ENCODE peak calls at places on chromosomes 11 and 22, in five cellular contexts. S is sigmoid colon, R is SK-N-SH, B is A549, A is stomach. O is an unnamed sample.

GRCh38 chr22:50671641-50672040 is 982 bp upstream of the SHANK3 start:
- DNase-seq in B (no peak), R (no peak), A (no peak), S (no peak), O (no peak)

GRCh38 chr11:122309262-122309925 is 193.4 kb upstream of the BLID start:
- DNase-seq in S (no peak), A (no peak), B (no peak), R (no peak), O (no peak)

GRCh38 chr11:1234771-1235614 is 12.1 kb downstream of the MUC5B start:
- DNase-seq in R (peak), S (peak), A (no peak), B (no peak), O (no peak)

GRCh38 chr11:103587951-103588788 is 448.3 kb upstream of the DDI1 start:
- DNase-seq in S (no peak), A (no peak), R (no peak), B (no peak), O (no peak)

GRCh38 chr11:107721207-107721606 is 9.4 kb upstream of the SLN start:
- DNase-seq in R (no peak), A (no peak), B (no peak), S (no peak), O (no peak)

GRCh38 chr11:80317612-80318011 is 876.8 kb upstream of the TENM4 start:
- DNase-seq in B (no peak), R (no peak), A (no peak), S (no peak), O (no peak)

GRCh38 chr22:35911877-35912276 is 116.7 kb downstream of the RBFOX2 start:
- DNase-seq in S (no peak), A (no peak), B (no peak), R (no peak), O (no peak)

GRCh38 chr11:76120513-76121081 is 85.7 kb downstream of the WNT11 start:
- DNase-seq in A (no peak), R (no peak), S (no peak), B (no peak), O (no peak)

GRCh38 chr22:47622541-47622940 is 860.1 kb downstream of the TBC1D22A start:
- DNase-seq in B (no peak), S (peak), R (no peak), A (peak), O (no peak)

GRCh38 chr22:47168900-47169800 is 406.7 kb downstream of the TBC1D22A start:
- DNase-seq in A (peak), R (peak), S (peak), B (peak), O (peak)

GRCh38 chr11:76005746-76006145 is 190.7 kb downstream of the UVRAG start:
- DNase-seq in S (no peak), R (no peak), B (peak), A (no peak), O (no peak)

GRCh38 chr22:20530368-20531153 is 23.2 kb downstream of the MED15 start:
- DNase-seq in S (no peak), R (no peak), B (peak), A (no peak), O (no peak)

GRCh38 chr11:34067383-34068065 is 16.0 kb downstream of the CAPRIN1 start:
- DNase-seq in A (no peak), B (no peak), R (no peak), S (no peak), O (no peak)
- H3K27ac ChIP-seq in A (no peak), B (no peak), R (peak), S (no peak), O (no peak)

DNA sequence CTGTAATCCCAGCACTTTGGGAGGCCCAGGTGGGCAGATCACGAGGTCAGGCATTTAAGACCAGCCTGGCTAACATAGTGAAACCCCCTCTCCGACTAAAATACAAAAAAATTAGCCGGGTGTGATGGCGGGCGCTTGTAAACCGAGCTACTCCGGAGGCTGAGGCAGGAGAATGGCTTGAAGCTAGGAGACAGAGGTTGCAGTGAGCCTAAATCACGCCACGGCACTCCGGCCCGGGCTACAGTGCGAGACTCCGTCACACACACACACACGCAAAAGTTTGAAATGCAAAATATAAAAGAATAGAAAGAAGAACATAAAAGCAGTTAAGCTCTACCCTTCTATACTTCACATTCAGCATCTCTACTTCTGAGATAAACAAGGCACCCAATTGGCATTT is 1165.9 kb upstream of the CNTN5 start:
- DNase-seq in R (no peak), S (no peak), A (no peak), B (no peak), O (no peak)
- TF ChIP-seq EP300 in R (no peak), S (no peak), A (no peak), B (no peak), O (no peak)

DNA sequence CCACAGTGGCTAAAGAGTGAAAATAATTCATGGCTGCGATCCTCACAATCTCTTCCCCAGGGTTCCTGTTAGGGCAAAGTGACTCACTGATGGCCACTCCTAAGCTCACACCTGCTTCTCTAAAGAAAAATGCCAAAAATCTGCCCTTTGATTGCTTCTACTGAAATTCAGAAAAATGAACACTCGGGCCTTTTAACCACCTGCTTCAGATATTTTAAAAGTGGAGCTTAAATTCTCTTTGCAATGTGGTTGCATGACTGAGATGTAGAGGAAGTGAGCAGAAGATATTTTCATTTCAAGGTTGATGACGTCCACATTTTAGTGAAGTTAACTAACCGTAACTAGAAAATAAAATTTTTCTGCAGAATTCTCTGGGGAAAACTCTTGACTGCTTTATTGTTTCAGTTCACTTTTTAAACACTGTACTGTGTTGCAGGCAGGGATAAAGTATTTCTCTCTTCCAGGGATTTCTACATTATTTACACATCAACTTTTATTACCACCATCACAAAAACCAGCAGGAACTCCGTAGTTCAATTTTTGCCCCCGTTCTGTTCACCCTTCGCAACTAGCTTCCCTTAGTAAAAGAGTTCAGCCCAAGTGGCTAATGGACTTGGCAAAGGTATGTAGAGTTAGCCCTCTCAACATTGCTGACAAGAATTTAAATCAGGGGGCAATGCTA is 8.5 kb downstream of the RAB30 start:
- DNase-seq in B (no peak), R (no peak), S (no peak), A (no peak), O (no peak)
- H3K4me3 ChIP-seq in B (no peak), R (no peak), S (no peak), A (peak), O (peak)

DNA sequence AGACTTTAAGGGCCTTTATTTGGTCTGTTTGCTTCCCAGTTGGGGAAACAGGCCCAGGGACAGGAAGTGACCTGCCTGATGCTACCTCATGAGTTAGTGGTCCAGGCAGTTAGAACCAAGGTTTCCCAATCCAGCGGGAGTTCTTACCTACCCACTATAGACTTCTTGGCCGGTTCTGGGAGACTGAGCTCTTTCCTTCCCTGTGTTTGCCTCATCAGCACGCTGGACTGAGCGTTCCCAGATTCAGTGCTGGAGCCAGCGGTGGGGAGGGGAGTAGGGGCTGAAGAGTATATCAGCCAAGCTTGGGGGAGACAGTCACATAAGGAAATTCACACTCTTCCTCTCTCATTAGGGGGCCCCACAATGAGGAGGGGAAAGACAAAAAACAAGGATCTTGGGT is 27.1 kb downstream of the TIMP3 start:
- DNase-seq in S (peak), A (no peak), R (no peak), B (no peak), O (no peak)
- H3K27ac ChIP-seq in S (peak), A (no peak), R (no peak), B (no peak), O (no peak)

GRCh38 chr11:62388999-62389398 is 29.8 kb upstream of the SCGB1A1 start:
- DNase-seq in R (no peak), B (no peak), A (no peak), S (no peak), O (no peak)

GRCh38 chr11:62387381-62387780 is 31.5 kb upstream of the SCGB1A1 start:
- DNase-seq in A (no peak), B (no peak), S (no peak), R (no peak), O (no peak)

DNA sequence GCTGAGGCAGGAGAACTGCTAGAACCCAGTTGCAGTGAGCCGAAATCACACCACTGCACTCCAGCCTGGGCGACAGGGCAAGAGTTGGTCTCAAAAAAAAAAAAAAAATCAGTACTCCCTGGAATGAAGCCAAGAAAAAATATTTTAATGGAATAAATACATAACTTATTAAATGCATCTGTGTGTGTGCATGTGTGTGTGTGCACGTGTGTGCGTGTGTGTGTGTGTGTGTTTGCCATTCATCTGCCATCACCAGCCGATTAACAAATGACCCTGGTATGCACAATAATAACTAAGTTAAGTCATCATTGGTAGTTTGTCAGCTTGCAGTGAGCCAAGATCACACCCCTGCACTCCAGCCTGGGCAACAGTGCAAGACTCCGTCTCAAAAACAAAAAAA is 35.0 kb upstream of the SCGB1A1 start:
- DNase-seq in A (peak), R (no peak), S (no peak), B (no peak), O (no peak)
- TF ChIP-seq EP300 in A (no peak), R (no peak), S (no peak), B (no peak), O (no peak)

DNA sequence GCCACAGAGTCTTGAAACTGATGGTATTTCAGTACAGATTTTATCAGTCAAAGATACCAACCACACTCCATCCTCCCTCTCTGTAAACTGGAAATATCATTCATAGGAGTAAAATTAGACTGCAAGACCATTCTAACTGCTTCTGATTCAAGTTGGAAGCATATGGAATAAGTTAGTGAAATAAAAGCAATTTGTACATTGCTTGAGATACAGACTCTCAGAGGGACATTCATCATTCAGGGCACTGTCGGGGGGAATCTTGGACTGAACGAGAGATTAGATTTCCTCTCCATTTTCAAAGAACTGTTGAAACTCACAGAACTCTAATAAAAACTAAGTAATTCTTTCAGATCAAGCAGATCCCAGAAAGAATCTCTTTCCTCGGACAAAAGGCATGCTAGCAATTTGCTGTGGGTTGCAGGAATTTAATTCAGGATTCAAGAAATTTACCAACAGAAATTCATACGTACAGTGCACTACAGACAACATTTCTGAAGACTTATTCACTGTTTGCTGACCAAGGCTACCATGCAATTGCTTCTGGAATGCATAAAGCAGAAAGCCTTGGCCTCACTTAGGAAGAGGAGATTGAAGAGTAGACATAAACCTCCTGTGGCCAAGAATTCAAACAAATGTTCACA is 34.1 kb downstream of the PAMR1 start:
- DNase-seq in A (no peak), B (peak), S (no peak), R (no peak), O (no peak)
- H3K4me3 ChIP-seq in A (no peak), B (no peak), S (no peak), R (no peak), O (no peak)

DNA sequence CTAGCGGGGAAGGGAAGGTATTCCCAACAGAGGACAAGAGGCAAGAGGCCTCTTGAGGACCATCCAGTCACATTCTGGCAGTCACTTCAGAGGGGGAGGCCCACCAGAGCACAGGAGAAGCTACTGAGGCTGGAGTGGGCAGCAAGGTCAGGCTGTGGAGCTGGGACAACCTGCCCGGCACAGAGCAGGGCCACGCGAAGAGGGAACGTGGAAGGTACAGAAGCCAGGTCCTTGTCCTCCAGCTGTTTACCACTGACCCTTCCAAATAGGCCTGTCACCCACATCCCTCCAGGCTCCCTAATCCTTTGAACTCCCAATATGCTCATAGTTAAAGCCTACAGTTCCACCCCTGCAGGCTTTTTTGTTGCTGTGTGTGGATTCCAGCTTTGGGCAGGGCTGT is 76.9 kb downstream of the IGLL1 start:
- DNase-seq in S (no peak), B (no peak), A (no peak), R (peak), O (no peak)
- H3K27ac ChIP-seq in S (no peak), B (no peak), A (no peak), R (no peak), O (no peak)

DNA sequence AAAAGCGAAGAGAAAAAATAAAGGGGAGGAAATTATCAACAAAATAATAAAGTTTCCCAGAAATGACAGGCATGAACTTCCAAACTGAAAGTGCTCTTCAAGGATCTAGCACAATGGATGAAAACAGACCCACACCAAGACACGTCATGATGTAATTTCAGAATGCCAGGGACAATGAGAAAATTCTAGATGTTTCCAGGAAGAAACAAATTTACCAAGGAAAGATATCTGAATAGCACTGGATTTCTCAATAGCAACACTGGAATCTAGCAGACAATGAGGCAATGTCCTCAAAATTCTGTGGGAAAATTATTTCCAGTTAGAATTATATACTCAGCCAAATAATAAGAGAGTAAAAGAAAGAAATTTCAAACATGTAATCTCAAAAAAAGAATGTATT is 46.0 kb downstream of the DENND5A start:
- DNase-seq in A (no peak), R (no peak), B (peak), S (no peak), O (no peak)
- TF ChIP-seq EP300 in A (no peak), R (no peak), B (no peak), S (no peak), O (no peak)

GRCh38 chr11:120205596-120206161 is 5.2 kb upstream of the OAF start:
- DNase-seq in B (peak), R (no peak), S (no peak), A (no peak), O (no peak)
- H3K4me3 ChIP-seq in B (no peak), R (no peak), S (no peak), A (no peak), O (no peak)

O was measured in tibial nerve.